ENCODE peak calls at places on chromosome 19, in eight cellular contexts. L is activated CD8-positive, alpha-beta T cell treated with anti-CD3 and anti-CD28 coated beads for 36 hours; P is effector memory CD4-positive, alpha-beta T cell; C is NCI-H1417; E is H7; S is AG09309; F is activated CD4-positive, alpha-beta T cell treated with anti-CD3 and anti-CD28 coated beads for 1 hour; G is effector CD4-positive, alpha-beta T cell. K is an unnamed sample.

GRCh38 chr19:5340637-5341447 is at the start of gene PTPRS:
- DNase-seq in L (peak; percentile 79), P (peak; percentile 4), C (peak; percentile 95), E (peak; percentile 99), S (no peak), F (peak; percentile 20), G (peak; percentile 23), K (no peak)

GRCh38 chr19:38417544-38418506 is 8.2 kb downstream of the RASGRP4 start:
- DNase-seq in L (peak; percentile 76), P (peak; percentile 38), C (peak; percentile 56), E (peak; percentile 96), S (no peak), F (no peak), G (peak; percentile 13), K (no peak)

GRCh38 chr19:19214892-19215291 is 3.1 kb downstream of the NCAN start:
- DNase-seq in L (peak; percentile 30), P (no peak), C (no peak), E (peak; percentile 92), S (no peak), F (no peak), G (no peak), K (peak; percentile 83)

GRCh38 chr19:49347835-49348234 is 12.6 kb downstream of the CD37 start:
- DNase-seq in L (peak; percentile 42), P (no peak), C (no peak), E (peak; percentile 89), S (peak; percentile 47), F (no peak), G (no peak), K (no peak)

GRCh38 chr19:13977803-13978202 is 25.5 kb downstream of the DCAF15 start:
- DNase-seq in L (no peak), P (no peak), C (no peak), E (no peak), S (no peak), F (no peak), G (no peak), K (no peak)

GRCh38 chr19:13117772-13118423 is at the start of gene NACC1:
- DNase-seq in L (peak; percentile 92), P (peak; percentile 73), C (peak; percentile 94), E (peak; percentile 99), S (no peak), F (peak; percentile 83), G (peak; percentile 79), K (peak; percentile 92)

GRCh38 chr19:32921624-32922023 is 50.1 kb downstream of the CEP89 start:
- DNase-seq in L (no peak), P (no peak), C (no peak), E (no peak), S (no peak), F (no peak), G (no peak), K (no peak)

GRCh38 chr19:46732172-46732938 is 13.5 kb upstream of the FKRP start:
- DNase-seq in L (no peak), P (no peak), C (no peak), E (no peak), S (no peak), F (no peak), G (no peak), K (no peak)

GRCh38 chr19:38596057-38596981 is 21.4 kb downstream of the MAP4K1 start:
- DNase-seq in L (peak; percentile 51), P (no peak), C (peak; percentile 95), E (peak; percentile 97), S (no peak), F (no peak), G (no peak), K (peak; percentile 24)

GRCh38 chr19:48920949-48921348 is 12.6 kb upstream of the DHDH start:
- DNase-seq in L (no peak), P (no peak), C (no peak), E (no peak), S (no peak), F (no peak), G (no peak), K (no peak)